ENCODE peak calls at places on chromosomes 1 and 21, in ten cellular contexts. H is choroid plexus epithelial cell, R is heart left ventricle, D is fibroblast of the aortic adventitia, A is brain microvascular endothelial cell, I is transverse colon, L is IMR-90, K is progenitor cell of endocrine pancreas, U is body of pancreas, N is H9. V is an unnamed sample.

GRCh38 chr1:42784946-42785693 is at the start of gene TMEM269:
- DNase-seq in H (peak), R (peak), D (peak), A (no peak), I (peak), L (no peak), K (no peak), U (no peak), N (no peak), V (no peak)

GRCh38 chr1:2234762-2235113 is 6.6 kb downstream of the SKI start:
- DNase-seq in H (no peak), R (no peak), D (no peak), A (no peak), I (no peak), L (no peak), K (no peak), U (no peak), N (no peak), V (no peak)

GRCh38 chr1:16158993-16159831 is 3.3 kb upstream of the EPHA2 start:
- DNase-seq in H (no peak), R (no peak), D (no peak), A (no peak), I (peak), L (no peak), K (no peak), U (no peak), N (no peak), V (no peak)

GRCh38 chr1:235918032-235918431 is 51.3 kb upstream of the LYST start:
- DNase-seq in H (no peak), R (no peak), D (no peak), A (no peak), I (no peak), L (no peak), K (no peak), U (no peak), N (no peak), V (no peak)

GRCh38 chr1:225866061-225866844 is 15.9 kb downstream of the TMEM63A start:
- DNase-seq in H (peak), R (no peak), D (peak), A (peak), I (no peak), L (peak), K (no peak), U (no peak), N (no peak), V (no peak)

GRCh38 chr1:226506021-226506420 is 42.5 kb upstream of the STUM start:
- DNase-seq in H (no peak), R (no peak), D (no peak), A (no peak), I (no peak), L (no peak), K (no peak), U (no peak), N (peak), V (no peak)

GRCh38 chr1:200992382-200993101 is 31.0 kb downstream of the KIF21B start:
- DNase-seq in H (no peak), R (no peak), D (no peak), A (no peak), I (no peak), L (no peak), K (no peak), U (no peak), N (no peak), V (no peak)

GRCh38 chr1:25958475-25958874 is 39.4 kb downstream of the PAFAH2 start:
- DNase-seq in H (peak), R (no peak), D (peak), A (peak), I (no peak), L (peak), K (no peak), U (no peak), N (no peak), V (peak)

GRCh38 chr1:63621698-63622097 is 28.5 kb downstream of the PGM1 start:
- DNase-seq in H (no peak), R (peak), D (peak), A (no peak), I (no peak), L (peak), K (no peak), U (peak), N (no peak), V (no peak)

GRCh38 chr1:2025491-2025981 is 6.4 kb downstream of the GABRD start:
- DNase-seq in H (no peak), R (peak), D (no peak), A (no peak), I (peak), L (no peak), K (no peak), U (no peak), N (no peak), V (no peak)

GRCh38 chr1:192749349-192749748 is 59.5 kb upstream of the RGS2 start:
- DNase-seq in H (no peak), R (no peak), D (peak), A (no peak), I (no peak), L (no peak), K (no peak), U (no peak), N (no peak), V (no peak)

GRCh38 chr1:235027862-235028250 is 100.8 kb downstream of the TOMM20 start:
- DNase-seq in H (no peak), R (no peak), D (no peak), A (no peak), I (no peak), L (no peak), K (no peak), U (no peak), N (no peak), V (no peak)

GRCh38 chr1:150321826-150322166 is 463 bp downstream of the PRPF3 start:
- DNase-seq in H (no peak), R (no peak), D (no peak), A (no peak), I (no peak), L (no peak), K (no peak), U (no peak), N (no peak), V (no peak)

GRCh38 chr21:37245151-37245550 is 22.0 kb downstream of the VPS26C start:
- DNase-seq in H (no peak), R (no peak), D (no peak), A (no peak), I (no peak), L (no peak), K (no peak), U (no peak), N (no peak), V (no peak)

GRCh38 chr1:112727716-112728115 is 12.6 kb upstream of the PPM1J start:
- DNase-seq in H (no peak), R (no peak), D (no peak), A (peak), I (no peak), L (peak), K (no peak), U (no peak), N (no peak), V (no peak)

GRCh38 chr1:157969693-157970485 is 23.6 kb upstream of the KIRREL1 start:
- DNase-seq in H (peak), R (peak), D (peak), A (peak), I (peak), L (peak), K (peak), U (peak), N (peak), V (no peak)

GRCh38 chr1:19921310-19921709 is 2.1 kb downstream of the PLA2G2E start:
- DNase-seq in H (no peak), R (no peak), D (no peak), A (no peak), I (peak), L (no peak), K (no peak), U (peak), N (no peak), V (no peak)

GRCh38 chr1:225508538-225509375 is 80.9 kb upstream of the LBR start:
- DNase-seq in H (peak), R (peak), D (peak), A (peak), I (no peak), L (peak), K (no peak), U (peak), N (no peak), V (peak)

GRCh38 chr1:4778056-4778455 is 123.6 kb downstream of the AJAP1 start:
- DNase-seq in H (no peak), R (peak), D (no peak), A (no peak), I (no peak), L (no peak), K (no peak), U (peak), N (no peak), V (no peak)

GRCh38 chr1:113146242-113147072 is 73.5 kb downstream of the LRIG2 start:
- DNase-seq in H (peak), R (no peak), D (no peak), A (peak), I (no peak), L (peak), K (no peak), U (no peak), N (no peak), V (no peak)

GRCh38 chr1:39395357-39395831 is 96.0 kb upstream of the BMP8A start:
- DNase-seq in H (peak), R (no peak), D (peak), A (peak), I (no peak), L (peak), K (no peak), U (peak), N (no peak), V (peak)

GRCh38 chr1:198830397-198830796 is 191.6 kb downstream of the PTPRC start:
- DNase-seq in H (no peak), R (no peak), D (no peak), A (no peak), I (no peak), L (no peak), K (no peak), U (no peak), N (no peak), V (no peak)

GRCh38 chr1:3856923-3857790 is at the start of the genes CEP104 and DFFB:
- DNase-seq in H (peak), R (peak), D (peak), A (peak), I (peak), L (peak), K (peak), U (peak), N (peak), V (peak)

GRCh38 chr1:78491311-78492071 is 717 bp downstream of the PTGFR start:
- DNase-seq in H (peak), R (peak), D (peak), A (peak), I (no peak), L (peak), K (peak), U (peak), N (peak), V (no peak)

GRCh38 chr1:61782771-61783170 is 40.5 kb downstream of the PATJ start:
- DNase-seq in H (no peak), R (no peak), D (no peak), A (no peak), I (peak), L (no peak), K (no peak), U (no peak), N (no peak), V (no peak)

GRCh38 chr1:1677718-1678580 is 14.6 kb downstream of the SLC35E2B start:
- DNase-seq in H (no peak), R (no peak), D (no peak), A (no peak), I (peak), L (no peak), K (no peak), U (no peak), N (no peak), V (no peak)

GRCh38 chr1:156599811-156600210 is 1.5 kb downstream of the GPATCH4 start:
- DNase-seq in H (no peak), R (no peak), D (no peak), A (no peak), I (no peak), L (no peak), K (no peak), U (no peak), N (no peak), V (no peak)

GRCh38 chr1:56911098-56911497 is 54.7 kb downstream of the C8B start:
- DNase-seq in H (no peak), R (no peak), D (peak), A (no peak), I (no peak), L (peak), K (no peak), U (no peak), N (no peak), V (no peak)

GRCh38 chr1:46205141-46205540 is 2.0 kb downstream of the LURAP1 start:
- DNase-seq in H (no peak), R (no peak), D (no peak), A (no peak), I (no peak), L (no peak), K (no peak), U (no peak), N (no peak), V (no peak)

GRCh38 chr1:22490309-22490708 is 38.7 kb downstream of the ZBTB40 start:
- DNase-seq in H (peak), R (no peak), D (no peak), A (no peak), I (no peak), L (no peak), K (no peak), U (no peak), N (peak), V (no peak)

GRCh38 chr1:117093870-117094621 is 27.5 kb downstream of the TRIM45 start:
- DNase-seq in H (peak), R (no peak), D (peak), A (peak), I (no peak), L (peak), K (no peak), U (no peak), N (peak), V (no peak)

GRCh38 chr1:213623862-213624261 is 363.9 kb upstream of the PROX1 start:
- DNase-seq in H (no peak), R (no peak), D (no peak), A (no peak), I (no peak), L (no peak), K (no peak), U (no peak), N (no peak), V (no peak)

DNA sequence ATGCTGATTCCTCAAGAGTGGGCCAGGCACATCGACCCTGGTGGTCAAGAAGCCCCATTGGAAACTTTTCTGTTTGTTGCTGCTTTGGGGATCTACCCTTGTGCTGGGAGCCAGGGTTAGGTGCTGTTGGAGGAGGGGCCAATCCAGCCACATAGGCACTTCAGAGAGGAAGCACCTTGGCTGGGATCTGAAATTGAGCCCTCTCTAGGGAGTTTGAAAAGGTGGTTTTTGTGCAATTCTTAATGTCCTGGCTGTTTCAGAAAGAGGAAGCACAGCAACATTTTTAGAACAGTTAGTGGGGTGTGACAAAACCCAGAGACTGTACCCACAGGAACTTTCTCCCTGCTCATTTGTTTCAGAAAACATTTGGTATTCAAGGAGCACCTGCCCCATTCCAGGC is 17.2 kb upstream of the BEND5 start:
- DNase-seq in H (no peak), R (no peak), D (no peak), A (no peak), I (no peak), L (no peak), K (no peak), U (no peak), N (no peak), V (no peak)
- TF ChIP-seq CTCF in H (no peak), R (no peak), D (no peak), A (no peak), I (no peak), L (no peak), K (no peak), U (no peak), N (no peak), V (no peak)

GRCh38 chr1:54294846-54295245 is 94.9 kb downstream of the MRPL37 start:
- DNase-seq in H (peak), R (no peak), D (no peak), A (peak), I (no peak), L (peak), K (no peak), U (no peak), N (no peak), V (no peak)
- TF ChIP-seq CTCF in H (no peak), R (no peak), D (no peak), A (no peak), I (no peak), L (no peak), K (no peak), U (no peak), N (no peak), V (no peak)

DNA sequence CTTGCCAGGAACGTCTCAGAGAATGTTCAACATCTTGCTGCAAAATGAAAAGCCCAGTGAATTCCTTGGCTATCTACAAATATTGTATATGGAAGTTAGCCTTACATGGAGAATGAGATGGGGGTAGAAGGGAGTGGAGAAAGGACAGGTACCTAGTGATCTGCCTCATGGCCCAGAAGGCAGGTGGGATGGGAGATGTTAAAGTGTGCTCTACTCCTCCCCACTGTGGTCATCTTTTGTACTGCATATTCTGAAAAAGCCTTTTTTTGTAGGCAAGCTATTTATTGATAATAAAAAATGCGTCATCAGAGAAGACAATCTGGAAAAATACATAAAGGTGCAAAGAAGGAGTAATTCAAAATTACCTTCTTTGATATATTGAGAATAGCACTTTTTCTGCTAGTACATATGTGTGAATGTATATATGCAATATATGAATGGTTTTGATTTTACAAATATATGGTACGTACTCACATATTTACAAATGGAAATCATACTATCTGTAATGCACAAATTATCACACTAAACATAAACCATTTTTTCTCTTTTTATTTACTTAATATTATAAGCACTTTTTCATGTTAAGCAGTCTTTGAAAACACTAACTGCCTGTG is 19.1 kb upstream of the SLC5A9 start:
- DNase-seq in H (peak), R (no peak), D (peak), A (peak), I (no peak), L (peak), K (no peak), U (no peak), N (no peak), V (no peak)
- TF ChIP-seq CTCF in H (peak), R (peak), D (peak), A (peak), I (peak), L (peak), K (peak), U (peak), N (peak), V (peak)

GRCh38 chr1:48572632-48573258 is 100.7 kb upstream of the SPATA6 start:
- DNase-seq in H (peak), R (peak), D (peak), A (peak), I (peak), L (peak), K (peak), U (peak), N (peak), V (no peak)
- TF ChIP-seq CTCF in H (peak), R (peak), D (peak), A (peak), I (no peak), L (peak), K (peak), U (peak), N (peak), V (peak)

GRCh38 chr1:159835862-159836518 is 9.3 kb downstream of the SLAMF8 start:
- DNase-seq in H (peak), R (no peak), D (peak), A (no peak), I (no peak), L (no peak), K (no peak), U (no peak), N (no peak), V (no peak)
- TF ChIP-seq CTCF in H (peak), R (no peak), D (peak), A (peak), I (no peak), L (peak), K (peak), U (no peak), N (peak), V (no peak)

GRCh38 chr1:24418898-24419628 is 3.5 kb downstream of the NIPAL3 start:
- DNase-seq in H (peak), R (no peak), D (peak), A (no peak), I (peak), L (peak), K (no peak), U (peak), N (peak), V (no peak)

GRCh38 chr1:24424207-24424606 is 8.6 kb downstream of the NIPAL3 start:
- DNase-seq in H (no peak), R (no peak), D (no peak), A (no peak), I (no peak), L (no peak), K (no peak), U (no peak), N (no peak), V (no peak)

GRCh38 chr1:24424990-24425389 is 9.4 kb downstream of the NIPAL3 start:
- DNase-seq in H (no peak), R (no peak), D (no peak), A (no peak), I (no peak), L (no peak), K (no peak), U (no peak), N (no peak), V (no peak)

GRCh38 chr1:24420547-24420946 is 4.9 kb downstream of the NIPAL3 start:
- DNase-seq in H (peak), R (no peak), D (no peak), A (no peak), I (no peak), L (peak), K (no peak), U (no peak), N (no peak), V (no peak)

DNA sequence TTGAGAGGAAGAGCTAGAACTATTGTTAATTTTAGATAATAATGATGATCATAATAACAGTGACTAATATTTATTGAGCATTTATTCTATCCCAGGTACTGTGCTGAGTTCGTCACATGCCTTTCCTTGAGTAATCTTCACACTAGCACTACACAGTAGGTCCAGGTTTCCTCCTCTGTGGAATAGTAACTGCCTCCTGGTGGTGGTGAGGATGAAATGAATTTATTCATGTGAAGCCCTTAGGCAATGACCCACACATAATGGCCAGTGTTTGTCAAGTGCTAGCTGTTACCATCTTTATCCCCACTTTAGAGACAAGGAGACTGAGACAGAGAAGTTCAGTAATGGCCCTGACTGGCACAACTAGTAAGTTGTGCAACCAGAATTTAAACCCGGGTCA is 5.9 kb downstream of the NIPAL3 start:
- DNase-seq in H (no peak), R (no peak), D (no peak), A (no peak), I (no peak), L (no peak), K (no peak), U (no peak), N (no peak), V (no peak)
- TF ChIP-seq CTCF in H (peak), R (no peak), D (no peak), A (peak), I (no peak), L (peak), K (no peak), U (no peak), N (peak), V (no peak)

DNA sequence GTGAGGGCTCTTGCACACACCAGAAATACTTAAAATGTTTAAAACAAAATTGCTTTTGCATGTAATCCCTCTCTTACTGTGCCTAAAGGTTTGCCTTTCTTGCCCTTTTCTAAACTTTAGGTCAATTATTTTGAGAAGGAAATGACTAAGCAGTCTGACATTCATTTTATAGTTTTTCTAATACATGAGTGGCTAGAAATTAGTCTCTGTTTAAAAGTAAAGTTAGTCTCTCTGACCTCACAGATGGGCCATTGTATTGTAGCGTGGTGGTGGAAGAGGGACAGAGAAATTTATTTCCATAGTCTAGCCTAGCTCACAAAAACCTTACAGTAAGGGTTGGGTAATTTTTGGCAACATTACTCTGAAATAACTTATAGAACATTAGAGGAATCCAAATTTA is 3.6 kb upstream of the COL11A1 start:
- DNase-seq in H (no peak), R (no peak), D (no peak), A (no peak), I (no peak), L (peak), K (no peak), U (no peak), N (no peak), V (no peak)
- TF ChIP-seq CTCF in H (no peak), R (no peak), D (no peak), A (no peak), I (no peak), L (no peak), K (no peak), U (no peak), N (no peak), V (no peak)